ENCODE peak calls at places on chromosomes 4 and X, in four cellular contexts. D is neuronal stem cell, O is H9, S is IMR-90. Q is an unnamed sample.

GRCh38 chr4:48483006-48483776 is at the start of gene SLC10A4:
- DNase-seq in D (peak), O (peak), S (no peak), Q (peak)

GRCh38 chr4:139337612-139338011 is 35.3 kb upstream of the NDUFC1 start:
- DNase-seq in D (no peak), O (no peak), S (no peak), Q (no peak)

GRCh38 chrX:106170318-106170717 is 2.2 kb downstream of the PWWP3B start:
- DNase-seq in D (no peak), O (no peak), S (no peak), Q (peak)

GRCh38 chr4:158159054-158159717 is 13.6 kb downstream of the GASK1B start:
- DNase-seq in D (no peak), O (no peak), S (peak), Q (no peak)

GRCh38 chr4:183504930-183505555 is at the start of gene ING2:
- DNase-seq in D (no peak), O (no peak), S (no peak), Q (peak)

GRCh38 chr4:113969935-113970334 is 9.5 kb downstream of the ARSJ start:
- DNase-seq in D (no peak), O (no peak), S (no peak), Q (no peak)

GRCh38 chr4:148196168-148196567 is 246.0 kb downstream of the NR3C2 start:
- DNase-seq in D (no peak), O (no peak), S (no peak), Q (no peak)

GRCh38 chrX:20514358-20514757 is 247.6 kb upstream of the RPS6KA3 start:
- DNase-seq in D (no peak), O (no peak), S (peak), Q (no peak)

GRCh38 chrX:46722742-46723568 is 36.0 kb downstream of the SLC9A7 start:
- DNase-seq in D (no peak), O (no peak), S (peak), Q (no peak)

GRCh38 chrX:103535206-103535605 is 15.9 kb upstream of the RAB40A start:
- DNase-seq in D (no peak), O (no peak), S (no peak), Q (no peak)

GRCh38 chr4:168648929-168649328 is 152.1 kb downstream of the PALLD start:
- DNase-seq in D (no peak), O (no peak), S (peak), Q (peak)

GRCh38 chrX:138946941-138947340 is 235.4 kb upstream of the FGF13 start:
- DNase-seq in D (no peak), O (no peak), S (no peak), Q (no peak)

GRCh38 chr4:177448850-177449249 is 6.6 kb upstream of the AGA start:
- DNase-seq in D (no peak), O (no peak), S (peak), Q (no peak)

GRCh38 chr4:114200026-114200425 is 220.6 kb upstream of the ARSJ start:
- DNase-seq in D (no peak), O (no peak), S (no peak), Q (no peak)

GRCh38 chrX:113009837-113010236 is 169.2 kb upstream of the AMOT start:
- DNase-seq in D (no peak), O (no peak), S (no peak), Q (no peak)

GRCh38 chr4:82818974-82819662 is 20.5 kb upstream of the SCD5 start:
- DNase-seq in D (no peak), O (no peak), S (no peak), Q (no peak)

GRCh38 chr4:19982556-19982955 is 269.1 kb upstream of the SLIT2 start:
- DNase-seq in D (no peak), O (no peak), S (peak), Q (no peak)

GRCh38 chr4:24210332-24210902 is 320.6 kb upstream of the PPARGC1A start:
- DNase-seq in D (no peak), O (no peak), S (peak), Q (no peak)

DNA sequence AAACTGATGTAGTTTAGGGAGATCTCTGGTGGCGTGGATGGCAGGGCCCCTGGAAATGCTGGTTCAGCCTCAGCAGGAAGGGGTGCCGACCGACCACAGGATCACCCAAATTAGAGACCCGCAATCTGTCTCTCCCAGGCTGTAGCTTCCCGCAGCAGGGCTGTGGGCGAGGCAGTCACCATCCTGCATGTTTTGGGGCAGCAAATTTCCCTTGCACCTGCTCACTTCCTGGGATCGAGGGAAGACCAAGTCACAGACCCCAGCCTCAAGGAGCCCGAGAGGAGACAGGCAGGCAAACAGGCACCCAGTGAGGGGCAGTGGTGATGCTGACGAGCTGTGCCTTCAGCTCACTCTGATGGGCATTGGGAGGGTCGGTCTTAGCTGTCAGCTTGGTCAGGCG is 21.2 kb upstream of the GPR78 start:
- DNase-seq in D (no peak), O (no peak), S (no peak), Q (no peak)
- H3K18ac ChIP-seq in D (peak), O (no peak), S (no peak), Q (peak)

GRCh38 chrX:69152398-69152797 is 12.9 kb downstream of the PJA1 start:
- DNase-seq in D (no peak), O (peak), S (no peak), Q (no peak)
- H3K18ac ChIP-seq in D (no peak), O (no peak), S (no peak), Q (peak)

GRCh38 chrX:153722704-153723350 is 1.4 kb downstream of the BCAP31 start:
- DNase-seq in D (no peak), O (no peak), S (no peak), Q (no peak)
- H3K18ac ChIP-seq in D (no peak), O (no peak), S (no peak), Q (no peak)

GRCh38 chr4:98519268-98519993 is 139.0 kb downstream of the TSPAN5 start:
- DNase-seq in D (no peak), O (no peak), S (peak), Q (no peak)
- H3K18ac ChIP-seq in D (no peak), O (no peak), S (peak), Q (no peak)

DNA sequence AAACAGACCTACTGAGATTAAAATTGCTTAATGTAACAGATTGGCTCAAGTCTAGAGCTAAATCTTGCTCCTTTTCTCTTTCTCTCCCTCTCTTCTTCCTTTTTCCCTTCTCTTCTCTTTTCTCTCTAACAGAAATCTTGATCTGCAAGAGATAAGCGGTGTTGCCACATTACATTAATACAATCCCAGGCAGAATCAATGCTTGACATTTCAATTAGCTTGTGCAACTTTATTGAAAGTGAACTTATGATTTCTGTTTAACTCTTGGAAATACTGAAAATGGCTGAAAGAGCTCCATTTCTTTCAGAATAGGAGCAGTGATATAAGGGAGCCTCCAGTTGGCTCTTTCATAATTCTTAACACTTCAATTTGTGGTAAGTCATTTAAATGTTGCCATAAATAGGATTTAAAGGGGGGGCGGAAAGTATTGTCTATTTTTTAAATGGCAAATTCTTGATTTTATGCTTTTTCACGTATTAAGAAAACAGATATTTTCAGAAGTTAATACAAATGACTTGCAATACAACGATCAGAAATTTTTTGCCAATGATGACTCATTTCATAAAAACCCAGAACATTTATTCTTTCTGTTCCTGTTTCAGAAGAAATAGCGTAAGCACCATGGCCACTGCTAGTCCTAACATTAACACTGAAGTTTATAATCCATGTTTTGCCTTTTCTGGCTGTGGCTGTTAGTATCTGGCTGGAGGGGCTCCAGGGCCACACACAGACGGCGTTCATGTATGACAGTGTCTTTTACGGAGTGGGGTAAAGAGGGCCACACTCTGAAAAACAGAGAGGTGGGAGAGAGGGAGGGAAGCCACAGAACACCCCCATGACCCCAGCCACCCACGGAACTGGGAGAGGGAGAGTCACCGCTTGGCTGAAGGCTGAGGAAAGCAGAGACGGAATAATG is 115.7 kb upstream of the FAT1 start:
- DNase-seq in D (no peak), O (no peak), S (peak), Q (no peak)
- H3K18ac ChIP-seq in D (peak), O (no peak), S (peak), Q (no peak)

GRCh38 chrX:645024-645376 is 14.4 kb downstream of the SHOX start:
- DNase-seq in D (no peak), O (peak), S (no peak), Q (peak)
- H3K18ac ChIP-seq in D (no peak), O (no peak), S (no peak), Q (no peak)

DNA sequence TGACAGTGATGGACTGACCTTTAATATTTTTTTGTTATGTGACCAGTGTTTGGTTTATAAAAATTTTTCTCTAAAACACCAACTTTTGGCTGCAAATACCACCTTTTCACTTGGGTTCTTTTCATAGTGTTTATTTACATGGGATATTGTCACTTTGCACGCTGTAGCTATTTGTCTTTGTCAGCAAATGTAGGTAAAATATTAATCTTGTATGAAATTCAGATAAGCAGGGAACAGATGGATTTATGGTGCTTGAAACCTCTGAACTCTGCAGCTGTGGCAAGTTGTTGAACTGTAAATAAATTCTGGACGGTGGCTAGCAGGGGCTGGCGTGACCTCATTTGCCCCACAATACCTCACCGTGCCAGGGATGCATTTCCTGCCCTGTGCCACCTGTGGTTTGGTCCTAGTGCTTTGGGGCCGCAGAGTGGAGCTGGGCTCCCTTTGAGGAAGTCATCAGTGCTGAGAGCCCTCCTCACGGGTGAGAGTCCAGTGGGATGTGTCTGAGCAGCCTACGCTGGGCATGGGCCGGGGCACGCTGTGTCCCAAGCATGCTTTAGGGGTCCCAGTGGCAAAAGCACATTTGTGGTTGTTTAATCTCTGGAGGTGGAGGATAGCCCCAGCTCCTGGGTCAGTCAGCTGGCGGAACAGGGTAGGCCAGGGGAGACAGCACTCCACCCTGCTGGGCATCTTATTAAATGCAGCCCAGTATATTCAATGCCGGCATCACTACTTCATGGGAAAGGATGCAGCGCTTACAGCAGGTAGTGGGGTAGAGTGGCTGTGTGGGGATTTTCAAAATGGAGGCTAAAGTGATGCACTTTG is 108.6 kb downstream of the TBL1X start:
- DNase-seq in D (no peak), O (peak), S (no peak), Q (peak)
- H3K18ac ChIP-seq in D (no peak), O (peak), S (no peak), Q (no peak)

GRCh38 chrX:150201391-150201790 is 161.7 kb upstream of the MAMLD1 start:
- DNase-seq in D (no peak), O (no peak), S (no peak), Q (no peak)
- H3K18ac ChIP-seq in D (no peak), O (no peak), S (no peak), Q (no peak)

DNA sequence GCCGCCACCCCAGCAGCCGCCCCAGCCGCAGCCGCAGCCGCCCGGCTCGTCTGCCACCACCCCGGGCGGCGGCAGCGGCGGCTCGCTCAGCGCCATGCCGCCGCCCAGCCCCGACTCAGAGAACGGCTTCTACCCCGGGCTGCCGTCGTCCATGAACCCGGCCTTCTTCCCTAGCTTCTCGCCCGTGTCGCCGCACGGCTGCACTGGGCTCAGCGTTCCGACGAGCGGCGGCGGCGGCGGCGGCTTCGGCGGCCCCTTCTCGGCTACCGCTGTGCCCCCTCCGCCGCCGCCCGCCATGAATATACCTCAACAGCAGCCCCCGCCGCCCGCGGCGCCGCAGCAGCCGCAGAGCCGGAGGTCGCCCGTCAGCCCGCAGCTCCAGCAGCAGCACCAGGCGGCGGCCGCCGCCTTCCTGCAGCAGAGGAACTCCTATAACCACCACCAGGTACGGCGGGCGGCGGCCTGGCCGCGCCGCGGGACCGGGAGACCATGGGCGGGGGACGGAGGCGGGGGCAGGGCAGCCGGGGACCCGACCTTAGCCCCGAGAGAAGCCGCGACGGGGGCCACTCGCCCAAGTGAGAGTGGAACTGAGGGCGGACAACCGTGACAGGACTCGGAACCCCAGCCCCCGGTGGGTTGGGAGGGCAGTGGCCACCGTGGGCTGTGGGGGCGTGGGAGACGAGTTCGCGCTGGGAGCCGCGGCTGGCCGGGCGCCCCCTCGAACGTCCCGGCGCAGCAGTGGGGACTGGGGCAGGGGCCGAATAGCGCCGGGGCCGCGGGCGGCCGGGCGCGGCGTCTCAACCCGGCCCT is 1.8 kb downstream of the CPEB2 start:
- DNase-seq in D (peak), O (peak), S (no peak), Q (peak)
- H3K18ac ChIP-seq in D (peak), O (no peak), S (no peak), Q (peak)